ENCODE peak calls at places on chromosomes 1 and 21, in four cellular contexts. Z is right cardiac atrium, F is tibial artery, U is upper lobe of right lung. R is an unnamed sample.
A peak's percentile ranks its signal among the peaks of the same experiment; 100 is the strongest.

GRCh38 chr1:26994020-26994745 is 691 bp downstream of the TRNP1 start:
- DNase-seq in Z (peak; percentile 76), F (no peak), U (no peak), R (no peak)

GRCh38 chr1:162293293-162293692 is 83.4 kb downstream of the SPATA46 start:
- DNase-seq in Z (no peak), F (no peak), U (no peak), R (no peak)

GRCh38 chr1:159829822-159830455 is 3.3 kb downstream of the SLAMF8 start:
- DNase-seq in Z (peak; percentile 75), F (peak; percentile 30), U (no peak), R (no peak)

GRCh38 chr1:95685091-95685490 is 451.1 kb downstream of the RWDD3 start:
- DNase-seq in Z (no peak), F (no peak), U (no peak), R (no peak)

GRCh38 chr1:3614755-3615742 is 3.7 kb upstream of the MEGF6 start:
- DNase-seq in Z (no peak), F (no peak), U (no peak), R (no peak)

GRCh38 chr1:232922475-232922874 is 27.9 kb upstream of the NTPCR start:
- DNase-seq in Z (no peak), F (no peak), U (no peak), R (no peak)

GRCh38 chr1:62325696-62326095 is 6.5 kb upstream of the KANK4 start:
- DNase-seq in Z (no peak), F (no peak), U (no peak), R (no peak)

GRCh38 chr1:29707796-29708195 is 471.5 kb downstream of the PTPRU start:
- DNase-seq in Z (no peak), F (no peak), U (peak; percentile 53), R (no peak)

GRCh38 chr1:21324368-21325137 is 34.3 kb upstream of the ECE1 start:
- DNase-seq in Z (peak; percentile 92), F (peak; percentile 88), U (peak; percentile 86), R (peak; percentile 96)

GRCh38 chr1:28050746-28051145 is 37.7 kb downstream of the EYA3 start:
- DNase-seq in Z (no peak), F (no peak), U (no peak), R (no peak)

GRCh38 chr1:19067187-19067911 is 110.9 kb upstream of the IFFO2 start:
- DNase-seq in Z (peak; percentile 41), F (no peak), U (no peak), R (no peak)

GRCh38 chr1:167904641-167905040 is 9.3 kb downstream of the ADCY10 start:
- DNase-seq in Z (no peak), F (no peak), U (no peak), R (no peak)

GRCh38 chr1:6624712-6625578 is at the start of gene THAP3:
- DNase-seq in Z (peak; percentile 96), F (peak; percentile 76), U (peak; percentile 95), R (peak; percentile 85)

GRCh38 chr1:99808391-99809115 is 41.6 kb upstream of the AGL start:
- DNase-seq in Z (no peak), F (no peak), U (no peak), R (peak; percentile 77)

GRCh38 chr1:23196627-23197328 is 20.5 kb downstream of the HTR1D start:
- DNase-seq in Z (no peak), F (no peak), U (no peak), R (no peak)

GRCh38 chr21:38668067-38668466 is 137.7 kb upstream of the ETS2 start:
- DNase-seq in Z (no peak), F (no peak), U (no peak), R (peak; percentile 14)

GRCh38 chr1:55321947-55322346 is 106.8 kb upstream of the USP24 start:
- DNase-seq in Z (no peak), F (no peak), U (no peak), R (no peak)

GRCh38 chr1:92601044-92601443 is 114.3 kb upstream of the GFI1 start:
- DNase-seq in Z (no peak), F (no peak), U (no peak), R (no peak)

GRCh38 chr1:153612111-153612754 is 704 bp downstream of the S100A16 start:
- DNase-seq in Z (no peak), F (no peak), U (no peak), R (peak; percentile 35)

GRCh38 chr1:153662269-153662668 is 3.8 kb downstream of the SNAPIN start:
- DNase-seq in Z (no peak), F (no peak), U (no peak), R (no peak)

GRCh38 chr1:67723620-67724019 is 38.6 kb downstream of the GADD45A start:
- DNase-seq in Z (no peak), F (no peak), U (no peak), R (peak; percentile 61)

GRCh38 chr21:16563795-16564194 is 834.0 kb downstream of the USP25 start:
- DNase-seq in Z (peak; percentile 18), F (no peak), U (no peak), R (no peak)

GRCh38 chr1:247906504-247907047 is 11.2 kb downstream of the OR2W3 start:
- DNase-seq in Z (no peak), F (no peak), U (no peak), R (peak; percentile 2)

GRCh38 chr1:155968670-155969069 is 9.7 kb downstream of the ARHGEF2 start:
- DNase-seq in Z (peak; percentile 79), F (no peak), U (no peak), R (no peak)
- H3K27ac ChIP-seq in Z (peak overlapping the region; percentile 78), F (peak overlapping the region; percentile 76), U (peak overlapping the region; percentile 70), R (no peak overlapping the region)

GRCh38 chr1:35390600-35391494 is 122.3 kb downstream of the ZMYM4 start:
- DNase-seq in Z (no peak), F (no peak), U (no peak), R (no peak)
- H3K27ac ChIP-seq in Z (no peak overlapping the region), F (no peak overlapping the region), U (no peak overlapping the region), R (no peak overlapping the region)

GRCh38 chr21:34534522-34534921 is 22.5 kb upstream of the KCNE1 start:
- DNase-seq in Z (no peak), F (no peak), U (no peak), R (no peak)
- H3K27ac ChIP-seq in Z (no peak overlapping the region), F (no peak overlapping the region), U (no peak overlapping the region), R (no peak overlapping the region)

GRCh38 chr1:206713910-206714312 is 29.2 kb downstream of the MAPKAPK2 start:
- DNase-seq in Z (no peak), F (no peak), U (no peak), R (no peak)

GRCh38 chr1:206714331-206715058 is 29.8 kb downstream of the MAPKAPK2 start:
- DNase-seq in Z (no peak), F (no peak), U (peak; percentile 28), R (peak; percentile 92)

GRCh38 chr1:206715552-206716518 is 31.1 kb downstream of the MAPKAPK2 start:
- DNase-seq in Z (no peak), F (no peak), U (peak; percentile 17), R (no peak)

GRCh38 chr1:206716519-206717236 is 32.0 kb downstream of the MAPKAPK2 start:
- DNase-seq in Z (no peak), F (no peak), U (peak; percentile 4), R (no peak)

DNA sequence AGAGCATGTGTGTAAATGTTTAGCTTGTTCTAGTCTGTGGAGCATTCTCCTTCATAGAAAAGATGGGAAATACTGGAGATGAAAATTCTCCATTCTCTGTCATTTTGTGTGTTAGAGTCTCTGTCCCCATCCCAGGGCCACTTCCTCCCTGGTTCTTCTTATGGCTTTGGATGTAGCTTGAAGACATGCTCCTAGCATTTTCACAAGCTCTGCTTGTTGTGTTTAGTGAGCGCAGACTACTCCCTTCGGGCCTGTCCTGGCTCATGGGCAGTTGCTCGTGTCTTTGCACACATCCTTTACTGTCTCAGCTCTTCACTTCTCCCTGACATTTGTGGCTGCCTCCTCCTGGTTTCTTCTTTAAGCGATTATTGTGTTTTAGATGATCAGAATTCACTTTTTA is 30.4 kb downstream of the MAPKAPK2 start:
- DNase-seq in Z (no peak), F (no peak), U (peak; percentile 6), R (no peak)
- H3K27ac ChIP-seq in Z (peak overlapping the region; percentile 15), F (peak overlapping the region; percentile 28), U (no peak overlapping the region), R (peak overlapping the region; percentile 88)

DNA sequence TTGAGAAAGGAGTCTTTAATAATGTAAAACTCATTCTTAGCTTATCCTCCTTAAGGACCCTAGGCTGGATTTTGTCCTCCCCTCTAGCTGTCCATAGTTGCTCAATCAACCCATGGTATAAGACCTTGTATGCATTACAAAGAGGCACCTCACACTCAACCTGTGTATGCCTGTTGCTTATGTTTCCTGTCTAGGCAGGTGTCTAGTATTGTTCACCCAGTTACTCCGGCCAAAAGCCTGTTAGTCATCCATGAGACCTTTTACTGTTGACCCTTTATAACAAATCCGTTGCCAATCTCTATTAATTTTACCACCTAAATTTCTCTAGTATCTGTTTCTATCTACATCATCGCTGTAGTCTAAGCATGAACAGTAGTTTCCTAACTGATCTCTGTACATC is 3.7 kb downstream of the LYPLAL1 start:
- DNase-seq in Z (no peak), F (no peak), U (no peak), R (no peak)
- H3K27ac ChIP-seq in Z (no peak overlapping the region), F (no peak overlapping the region), U (no peak overlapping the region), R (no peak overlapping the region)

R was measured in small intestine.